ENCODE peak calls at places on chromosome 22, in four cellular contexts. F, Z, E and P are unnamed samples.
A peak's percentile ranks its signal among the peaks of the same experiment; 100 is the strongest.

GRCh38 chr22:40410272-40410671 is 39.9 kb downstream of the SGSM3 start:
- DNase-seq in F (no peak), Z (peak; percentile 35), E (no peak), P (no peak)

GRCh38 chr22:47386812-47387510 is 624.5 kb downstream of the TBC1D22A start:
- DNase-seq in F (no peak), Z (no peak), E (no peak), P (no peak)

GRCh38 chr22:50548913-50549790 is 3.5 kb downstream of the KLHDC7B start:
- DNase-seq in F (no peak), Z (no peak), E (no peak), P (no peak)

GRCh38 chr22:24180316-24181087 is 785 bp upstream of the SUSD2 start:
- DNase-seq in F (no peak), Z (no peak), E (no peak), P (no peak)

GRCh38 chr22:50269573-50270301 is 443 bp downstream of the MAPK11 start:
- DNase-seq in F (peak; percentile 23), Z (peak; percentile 63), E (no peak), P (peak; percentile 33)

GRCh38 chr22:19122752-19123492 is 710 bp upstream of the DGCR2 start:
- DNase-seq in F (no peak), Z (peak; percentile 27), E (no peak), P (no peak)

GRCh38 chr22:30894371-30894740 is 74.2 kb downstream of the MORC2 start:
- DNase-seq in F (no peak), Z (no peak), E (no peak), P (no peak)

GRCh38 chr22:26364066-26365015 is 64.7 kb upstream of the ASPHD2 start:
- DNase-seq in F (peak; percentile 7), Z (peak; percentile 18), E (peak; percentile 91), P (no peak)

GRCh38 chr22:45880732-45881523 is 96.0 kb downstream of the WNT7B start:
- DNase-seq in F (no peak), Z (no peak), E (peak; percentile 35), P (no peak)

GRCh38 chr22:47811971-47812370 is 1049.5 kb downstream of the TBC1D22A start:
- DNase-seq in F (no peak), Z (no peak), E (no peak), P (no peak)

GRCh38 chr22:36589856-36590255 is 60.9 kb upstream of the EIF3D start:
- DNase-seq in F (no peak), Z (no peak), E (no peak), P (no peak)

GRCh38 chr22:35434061-35434750 is 34.3 kb downstream of the MCM5 start:
- DNase-seq in F (no peak), Z (no peak), E (no peak), P (no peak)

GRCh38 chr22:32717337-32718240 is 83.9 kb upstream of the TIMP3 start:
- DNase-seq in F (no peak), Z (no peak), E (no peak), P (no peak)

GRCh38 chr22:19011075-19011474 is 75.0 kb upstream of the PRODH start:
- DNase-seq in F (no peak), Z (no peak), E (no peak), P (no peak)

GRCh38 chr22:42922374-42923177 is 65.5 kb upstream of the ARFGAP3 start:
- DNase-seq in F (no peak), Z (no peak), E (no peak), P (no peak)

GRCh38 chr22:48531721-48532435 is 1295.8 kb downstream of the BRD1 start:
- DNase-seq in F (no peak), Z (no peak), E (no peak), P (no peak)